ENCODE peak calls at places on chromosome 21, in five cellular contexts. One of them, this sample, is unnamed.

GRCh38 chr21:40143822-40144525 is 276.7 kb downstream of the PCP4 start:
- DNase-seq in activated CD4-positive, alpha-beta T cell treated with anti-CD3 and anti-CD28 coated beads for 36 hours: peak
- DNase-seq in HTR-8/SVneo: no peak
- DNase-seq in stimulated activated CD4-positive, alpha-beta T cell treated with anti-CD3 and anti-CD28 coated beads, Interleukin-1b, Interleukin-23, amount 100 ng/mL, for 4 hours: peak
- DNase-seq in right atrium auricular region: peak
- DNase-seq in this sample: peak

GRCh38 chr21:44989943-44990780 is 50.3 kb downstream of the SLX9 start:
- DNase-seq in stimulated activated CD4-positive, alpha-beta T cell treated with anti-CD3 and anti-CD28 coated beads, Interleukin-1b, Interleukin-23, amount 100 ng/mL, for 4 hours: no peak
- DNase-seq in right atrium auricular region: no peak
- DNase-seq in activated CD4-positive, alpha-beta T cell treated with anti-CD3 and anti-CD28 coated beads for 36 hours: no peak
- DNase-seq in HTR-8/SVneo: no peak
- DNase-seq in this sample: no peak

GRCh38 chr21:38712076-38712475 is 93.7 kb upstream of the ETS2 start:
- DNase-seq in activated CD4-positive, alpha-beta T cell treated with anti-CD3 and anti-CD28 coated beads for 36 hours: peak
- DNase-seq in HTR-8/SVneo: peak
- DNase-seq in right atrium auricular region: no peak
- DNase-seq in stimulated activated CD4-positive, alpha-beta T cell treated with anti-CD3 and anti-CD28 coated beads, Interleukin-1b, Interleukin-23, amount 100 ng/mL, for 4 hours: no peak
- DNase-seq in this sample: no peak

GRCh38 chr21:41754481-41754891 is 12.4 kb downstream of the RIPK4 start:
- DNase-seq in activated CD4-positive, alpha-beta T cell treated with anti-CD3 and anti-CD28 coated beads for 36 hours: no peak
- DNase-seq in right atrium auricular region: no peak
- DNase-seq in stimulated activated CD4-positive, alpha-beta T cell treated with anti-CD3 and anti-CD28 coated beads, Interleukin-1b, Interleukin-23, amount 100 ng/mL, for 4 hours: no peak
- DNase-seq in HTR-8/SVneo: no peak
- DNase-seq in this sample: no peak

GRCh38 chr21:36783612-36784383 is 84.9 kb downstream of the SIM2 start:
- DNase-seq in activated CD4-positive, alpha-beta T cell treated with anti-CD3 and anti-CD28 coated beads for 36 hours: peak
- DNase-seq in right atrium auricular region: no peak
- DNase-seq in stimulated activated CD4-positive, alpha-beta T cell treated with anti-CD3 and anti-CD28 coated beads, Interleukin-1b, Interleukin-23, amount 100 ng/mL, for 4 hours: no peak
- DNase-seq in HTR-8/SVneo: peak
- DNase-seq in this sample: no peak

GRCh38 chr21:21751286-21751685 is 753.1 kb downstream of the NCAM2 start:
- DNase-seq in HTR-8/SVneo: no peak
- DNase-seq in right atrium auricular region: no peak
- DNase-seq in stimulated activated CD4-positive, alpha-beta T cell treated with anti-CD3 and anti-CD28 coated beads, Interleukin-1b, Interleukin-23, amount 100 ng/mL, for 4 hours: no peak
- DNase-seq in activated CD4-positive, alpha-beta T cell treated with anti-CD3 and anti-CD28 coated beads for 36 hours: no peak
- DNase-seq in this sample: no peak

GRCh38 chr21:44959376-44960091 is 19.7 kb downstream of the SLX9 start:
- DNase-seq in activated CD4-positive, alpha-beta T cell treated with anti-CD3 and anti-CD28 coated beads for 36 hours: no peak
- DNase-seq in right atrium auricular region: no peak
- DNase-seq in HTR-8/SVneo: no peak
- DNase-seq in stimulated activated CD4-positive, alpha-beta T cell treated with anti-CD3 and anti-CD28 coated beads, Interleukin-1b, Interleukin-23, amount 100 ng/mL, for 4 hours: no peak
- DNase-seq in this sample: no peak

GRCh38 chr21:35083246-35083645 is 34.1 kb upstream of the RUNX1 start:
- DNase-seq in HTR-8/SVneo: no peak
- DNase-seq in activated CD4-positive, alpha-beta T cell treated with anti-CD3 and anti-CD28 coated beads for 36 hours: no peak
- DNase-seq in stimulated activated CD4-positive, alpha-beta T cell treated with anti-CD3 and anti-CD28 coated beads, Interleukin-1b, Interleukin-23, amount 100 ng/mL, for 4 hours: no peak
- DNase-seq in right atrium auricular region: no peak
- DNase-seq in this sample: no peak

GRCh38 chr21:20646431-20646830 is 351.8 kb upstream of the NCAM2 start:
- DNase-seq in HTR-8/SVneo: no peak
- DNase-seq in activated CD4-positive, alpha-beta T cell treated with anti-CD3 and anti-CD28 coated beads for 36 hours: no peak
- DNase-seq in right atrium auricular region: no peak
- DNase-seq in stimulated activated CD4-positive, alpha-beta T cell treated with anti-CD3 and anti-CD28 coated beads, Interleukin-1b, Interleukin-23, amount 100 ng/mL, for 4 hours: no peak
- DNase-seq in this sample: no peak

GRCh38 chr21:46189213-46189958 is 5.1 kb upstream of the SPATC1L start:
- DNase-seq in right atrium auricular region: peak
- DNase-seq in stimulated activated CD4-positive, alpha-beta T cell treated with anti-CD3 and anti-CD28 coated beads, Interleukin-1b, Interleukin-23, amount 100 ng/mL, for 4 hours: no peak
- DNase-seq in HTR-8/SVneo: no peak
- DNase-seq in activated CD4-positive, alpha-beta T cell treated with anti-CD3 and anti-CD28 coated beads for 36 hours: no peak
- DNase-seq in this sample: peak

GRCh38 chr21:19031956-19032355 is 628.4 kb upstream of the TMPRSS15 start:
- DNase-seq in activated CD4-positive, alpha-beta T cell treated with anti-CD3 and anti-CD28 coated beads for 36 hours: no peak
- DNase-seq in HTR-8/SVneo: no peak
- DNase-seq in right atrium auricular region: no peak
- DNase-seq in stimulated activated CD4-positive, alpha-beta T cell treated with anti-CD3 and anti-CD28 coated beads, Interleukin-1b, Interleukin-23, amount 100 ng/mL, for 4 hours: no peak
- DNase-seq in this sample: no peak

GRCh38 chr21:24014381-24014780 is 1592.9 kb downstream of the MRPL39 start:
- DNase-seq in activated CD4-positive, alpha-beta T cell treated with anti-CD3 and anti-CD28 coated beads for 36 hours: no peak
- DNase-seq in right atrium auricular region: no peak
- DNase-seq in stimulated activated CD4-positive, alpha-beta T cell treated with anti-CD3 and anti-CD28 coated beads, Interleukin-1b, Interleukin-23, amount 100 ng/mL, for 4 hours: no peak
- DNase-seq in HTR-8/SVneo: no peak
- DNase-seq in this sample: no peak

GRCh38 chr21:26572668-26573381 is at the start of gene CYYR1:
- DNase-seq in stimulated activated CD4-positive, alpha-beta T cell treated with anti-CD3 and anti-CD28 coated beads, Interleukin-1b, Interleukin-23, amount 100 ng/mL, for 4 hours: no peak
- DNase-seq in HTR-8/SVneo: no peak
- DNase-seq in right atrium auricular region: no peak
- DNase-seq in activated CD4-positive, alpha-beta T cell treated with anti-CD3 and anti-CD28 coated beads for 36 hours: no peak
- DNase-seq in this sample: no peak

GRCh38 chr21:44919111-44919912 is 1.4 kb downstream of the ITGB2 start:
- DNase-seq in right atrium auricular region: no peak
- DNase-seq in activated CD4-positive, alpha-beta T cell treated with anti-CD3 and anti-CD28 coated beads for 36 hours: no peak
- DNase-seq in stimulated activated CD4-positive, alpha-beta T cell treated with anti-CD3 and anti-CD28 coated beads, Interleukin-1b, Interleukin-23, amount 100 ng/mL, for 4 hours: no peak
- DNase-seq in HTR-8/SVneo: no peak
- DNase-seq in this sample: no peak

GRCh38 chr21:17454315-17455027 is 58.4 kb upstream of the CXADR start:
- DNase-seq in activated CD4-positive, alpha-beta T cell treated with anti-CD3 and anti-CD28 coated beads for 36 hours: peak
- DNase-seq in stimulated activated CD4-positive, alpha-beta T cell treated with anti-CD3 and anti-CD28 coated beads, Interleukin-1b, Interleukin-23, amount 100 ng/mL, for 4 hours: peak
- DNase-seq in HTR-8/SVneo: peak
- DNase-seq in right atrium auricular region: no peak
- DNase-seq in this sample: peak

GRCh38 chr21:44940116-44940631 is 345 bp downstream of the SLX9 start:
- DNase-seq in HTR-8/SVneo: peak
- DNase-seq in right atrium auricular region: no peak
- DNase-seq in stimulated activated CD4-positive, alpha-beta T cell treated with anti-CD3 and anti-CD28 coated beads, Interleukin-1b, Interleukin-23, amount 100 ng/mL, for 4 hours: no peak
- DNase-seq in activated CD4-positive, alpha-beta T cell treated with anti-CD3 and anti-CD28 coated beads for 36 hours: no peak
- DNase-seq in this sample: no peak

GRCh38 chr21:33384851-33385331 is 18.3 kb upstream of the IFNGR2 start:
- DNase-seq in stimulated activated CD4-positive, alpha-beta T cell treated with anti-CD3 and anti-CD28 coated beads, Interleukin-1b, Interleukin-23, amount 100 ng/mL, for 4 hours: no peak
- DNase-seq in activated CD4-positive, alpha-beta T cell treated with anti-CD3 and anti-CD28 coated beads for 36 hours: peak
- DNase-seq in right atrium auricular region: no peak
- DNase-seq in HTR-8/SVneo: no peak
- DNase-seq in this sample: no peak

GRCh38 chr21:18493420-18493819 is 89.8 kb upstream of the TMPRSS15 start:
- DNase-seq in stimulated activated CD4-positive, alpha-beta T cell treated with anti-CD3 and anti-CD28 coated beads, Interleukin-1b, Interleukin-23, amount 100 ng/mL, for 4 hours: no peak
- DNase-seq in HTR-8/SVneo: peak
- DNase-seq in activated CD4-positive, alpha-beta T cell treated with anti-CD3 and anti-CD28 coated beads for 36 hours: no peak
- DNase-seq in right atrium auricular region: no peak
- DNase-seq in this sample: no peak

GRCh38 chr21:25838809-25839208 is 104.0 kb downstream of the GABPA start:
- DNase-seq in stimulated activated CD4-positive, alpha-beta T cell treated with anti-CD3 and anti-CD28 coated beads, Interleukin-1b, Interleukin-23, amount 100 ng/mL, for 4 hours: no peak
- DNase-seq in HTR-8/SVneo: no peak
- DNase-seq in activated CD4-positive, alpha-beta T cell treated with anti-CD3 and anti-CD28 coated beads for 36 hours: no peak
- DNase-seq in right atrium auricular region: no peak
- DNase-seq in this sample: no peak

GRCh38 chr21:41965045-41965444 is 11.2 kb upstream of the C2CD2 start:
- DNase-seq in right atrium auricular region: peak
- DNase-seq in stimulated activated CD4-positive, alpha-beta T cell treated with anti-CD3 and anti-CD28 coated beads, Interleukin-1b, Interleukin-23, amount 100 ng/mL, for 4 hours: no peak
- DNase-seq in HTR-8/SVneo: no peak
- DNase-seq in activated CD4-positive, alpha-beta T cell treated with anti-CD3 and anti-CD28 coated beads for 36 hours: no peak
- DNase-seq in this sample: peak

GRCh38 chr21:36385233-36385908 is at the start of gene CHAF1B:
- DNase-seq in HTR-8/SVneo: peak
- DNase-seq in stimulated activated CD4-positive, alpha-beta T cell treated with anti-CD3 and anti-CD28 coated beads, Interleukin-1b, Interleukin-23, amount 100 ng/mL, for 4 hours: peak
- DNase-seq in activated CD4-positive, alpha-beta T cell treated with anti-CD3 and anti-CD28 coated beads for 36 hours: peak
- DNase-seq in right atrium auricular region: peak
- DNase-seq in this sample: peak

GRCh38 chr21:21177353-21177986 is 179.3 kb downstream of the NCAM2 start:
- DNase-seq in activated CD4-positive, alpha-beta T cell treated with anti-CD3 and anti-CD28 coated beads for 36 hours: no peak
- DNase-seq in right atrium auricular region: no peak
- DNase-seq in HTR-8/SVneo: no peak
- DNase-seq in stimulated activated CD4-positive, alpha-beta T cell treated with anti-CD3 and anti-CD28 coated beads, Interleukin-1b, Interleukin-23, amount 100 ng/mL, for 4 hours: no peak
- DNase-seq in this sample: no peak

GRCh38 chr21:28132713-28133112 is 860.0 kb downstream of the LTN1 start:
- DNase-seq in right atrium auricular region: no peak
- DNase-seq in HTR-8/SVneo: no peak
- DNase-seq in activated CD4-positive, alpha-beta T cell treated with anti-CD3 and anti-CD28 coated beads for 36 hours: no peak
- DNase-seq in stimulated activated CD4-positive, alpha-beta T cell treated with anti-CD3 and anti-CD28 coated beads, Interleukin-1b, Interleukin-23, amount 100 ng/mL, for 4 hours: no peak
- DNase-seq in this sample: no peak

GRCh38 chr21:43362306-43362927 is 64.5 kb downstream of the SIK1 start:
- DNase-seq in activated CD4-positive, alpha-beta T cell treated with anti-CD3 and anti-CD28 coated beads for 36 hours: peak
- DNase-seq in stimulated activated CD4-positive, alpha-beta T cell treated with anti-CD3 and anti-CD28 coated beads, Interleukin-1b, Interleukin-23, amount 100 ng/mL, for 4 hours: peak
- DNase-seq in right atrium auricular region: peak
- DNase-seq in HTR-8/SVneo: no peak
- DNase-seq in this sample: peak

GRCh38 chr21:45378258-45378966 is 26.6 kb upstream of the COL18A1 start:
- DNase-seq in stimulated activated CD4-positive, alpha-beta T cell treated with anti-CD3 and anti-CD28 coated beads, Interleukin-1b, Interleukin-23, amount 100 ng/mL, for 4 hours: no peak
- DNase-seq in right atrium auricular region: no peak
- DNase-seq in activated CD4-positive, alpha-beta T cell treated with anti-CD3 and anti-CD28 coated beads for 36 hours: no peak
- DNase-seq in HTR-8/SVneo: no peak
- DNase-seq in this sample: no peak

GRCh38 chr21:42595281-42596187 is 57.9 kb upstream of the PDE9A start:
- DNase-seq in stimulated activated CD4-positive, alpha-beta T cell treated with anti-CD3 and anti-CD28 coated beads, Interleukin-1b, Interleukin-23, amount 100 ng/mL, for 4 hours: no peak
- DNase-seq in HTR-8/SVneo: no peak
- DNase-seq in activated CD4-positive, alpha-beta T cell treated with anti-CD3 and anti-CD28 coated beads for 36 hours: no peak
- DNase-seq in right atrium auricular region: no peak
- DNase-seq in this sample: no peak

GRCh38 chr21:37496972-37497371 is 130.4 kb downstream of the DYRK1A start:
- DNase-seq in stimulated activated CD4-positive, alpha-beta T cell treated with anti-CD3 and anti-CD28 coated beads, Interleukin-1b, Interleukin-23, amount 100 ng/mL, for 4 hours: no peak
- DNase-seq in HTR-8/SVneo: peak
- DNase-seq in activated CD4-positive, alpha-beta T cell treated with anti-CD3 and anti-CD28 coated beads for 36 hours: peak
- DNase-seq in right atrium auricular region: no peak
- DNase-seq in this sample: no peak

GRCh38 chr21:35738342-35738961 is 321.9 kb downstream of the SETD4 start:
- DNase-seq in right atrium auricular region: no peak
- DNase-seq in HTR-8/SVneo: peak
- DNase-seq in stimulated activated CD4-positive, alpha-beta T cell treated with anti-CD3 and anti-CD28 coated beads, Interleukin-1b, Interleukin-23, amount 100 ng/mL, for 4 hours: no peak
- DNase-seq in activated CD4-positive, alpha-beta T cell treated with anti-CD3 and anti-CD28 coated beads for 36 hours: no peak
- DNase-seq in this sample: no peak

GRCh38 chr21:33884361-33885157 is 31.0 kb downstream of the ATP5PO start:
- DNase-seq in HTR-8/SVneo: no peak
- DNase-seq in stimulated activated CD4-positive, alpha-beta T cell treated with anti-CD3 and anti-CD28 coated beads, Interleukin-1b, Interleukin-23, amount 100 ng/mL, for 4 hours: no peak
- DNase-seq in right atrium auricular region: no peak
- DNase-seq in activated CD4-positive, alpha-beta T cell treated with anti-CD3 and anti-CD28 coated beads for 36 hours: no peak
- DNase-seq in this sample: no peak

GRCh38 chr21:35150562-35151226 is 101.6 kb upstream of the RUNX1 start:
- DNase-seq in right atrium auricular region: no peak
- DNase-seq in HTR-8/SVneo: no peak
- DNase-seq in activated CD4-positive, alpha-beta T cell treated with anti-CD3 and anti-CD28 coated beads for 36 hours: no peak
- DNase-seq in stimulated activated CD4-positive, alpha-beta T cell treated with anti-CD3 and anti-CD28 coated beads, Interleukin-1b, Interleukin-23, amount 100 ng/mL, for 4 hours: no peak
- DNase-seq in this sample: no peak

GRCh38 chr21:16181024-16181423 is 451.2 kb downstream of the USP25 start:
- DNase-seq in activated CD4-positive, alpha-beta T cell treated with anti-CD3 and anti-CD28 coated beads for 36 hours: no peak
- DNase-seq in HTR-8/SVneo: no peak
- DNase-seq in stimulated activated CD4-positive, alpha-beta T cell treated with anti-CD3 and anti-CD28 coated beads, Interleukin-1b, Interleukin-23, amount 100 ng/mL, for 4 hours: no peak
- DNase-seq in right atrium auricular region: no peak
- DNase-seq in this sample: no peak

GRCh38 chr21:32516729-32517649 is 68.3 kb downstream of the TCP10L start:
- DNase-seq in HTR-8/SVneo: peak
- DNase-seq in right atrium auricular region: peak
- DNase-seq in stimulated activated CD4-positive, alpha-beta T cell treated with anti-CD3 and anti-CD28 coated beads, Interleukin-1b, Interleukin-23, amount 100 ng/mL, for 4 hours: no peak
- DNase-seq in activated CD4-positive, alpha-beta T cell treated with anti-CD3 and anti-CD28 coated beads for 36 hours: no peak
- DNase-seq in this sample: no peak

GRCh38 chr21:31780944-31781343 is 49.0 kb upstream of the SCAF4 start:
- DNase-seq in stimulated activated CD4-positive, alpha-beta T cell treated with anti-CD3 and anti-CD28 coated beads, Interleukin-1b, Interleukin-23, amount 100 ng/mL, for 4 hours: no peak
- DNase-seq in activated CD4-positive, alpha-beta T cell treated with anti-CD3 and anti-CD28 coated beads for 36 hours: no peak
- DNase-seq in HTR-8/SVneo: no peak
- DNase-seq in right atrium auricular region: no peak
- DNase-seq in this sample: peak

GRCh38 chr21:39033878-39034589 is 149.2 kb downstream of the PSMG1 start:
- DNase-seq in right atrium auricular region: peak
- DNase-seq in HTR-8/SVneo: no peak
- DNase-seq in activated CD4-positive, alpha-beta T cell treated with anti-CD3 and anti-CD28 coated beads for 36 hours: peak
- DNase-seq in stimulated activated CD4-positive, alpha-beta T cell treated with anti-CD3 and anti-CD28 coated beads, Interleukin-1b, Interleukin-23, amount 100 ng/mL, for 4 hours: no peak
- DNase-seq in this sample: no peak

GRCh38 chr21:33700491-33700890 is 58.2 kb downstream of the ITSN1 start:
- DNase-seq in right atrium auricular region: no peak
- DNase-seq in HTR-8/SVneo: no peak
- DNase-seq in stimulated activated CD4-positive, alpha-beta T cell treated with anti-CD3 and anti-CD28 coated beads, Interleukin-1b, Interleukin-23, amount 100 ng/mL, for 4 hours: no peak
- DNase-seq in activated CD4-positive, alpha-beta T cell treated with anti-CD3 and anti-CD28 coated beads for 36 hours: no peak
- DNase-seq in this sample: no peak

GRCh38 chr21:45410151-45410864 is 5.3 kb downstream of the COL18A1 start:
- DNase-seq in activated CD4-positive, alpha-beta T cell treated with anti-CD3 and anti-CD28 coated beads for 36 hours: no peak
- DNase-seq in stimulated activated CD4-positive, alpha-beta T cell treated with anti-CD3 and anti-CD28 coated beads, Interleukin-1b, Interleukin-23, amount 100 ng/mL, for 4 hours: no peak
- DNase-seq in right atrium auricular region: no peak
- DNase-seq in HTR-8/SVneo: no peak
- DNase-seq in this sample: no peak

GRCh38 chr21:45911806-45912325 is 69.7 kb upstream of the COL6A1 start:
- DNase-seq in stimulated activated CD4-positive, alpha-beta T cell treated with anti-CD3 and anti-CD28 coated beads, Interleukin-1b, Interleukin-23, amount 100 ng/mL, for 4 hours: no peak
- DNase-seq in activated CD4-positive, alpha-beta T cell treated with anti-CD3 and anti-CD28 coated beads for 36 hours: no peak
- DNase-seq in right atrium auricular region: no peak
- DNase-seq in HTR-8/SVneo: no peak
- DNase-seq in this sample: no peak